ENCODE peak calls at places on chromosomes 5 and 9, in nine cellular contexts. One of them, this sample, is unnamed.

GRCh38 chr5:80736730-80737129 is 81.9 kb upstream of the DHFR start:
- DNase-seq in retinal pigment epithelial cell: no peak
- DNase-seq in body of pancreas: no peak
- DNase-seq in AG04449: no peak
- DNase-seq in HepG2: no peak
- DNase-seq in IMR-90: peak
- DNase-seq in breast epithelium: no peak
- DNase-seq in neural progenitor cell: no peak
- DNase-seq in left ventricle myocardium inferior: no peak
- DNase-seq in this sample: no peak

GRCh38 chr9:100197553-100197952 is 98.5 kb downstream of the INVS start:
- DNase-seq in retinal pigment epithelial cell: no peak
- DNase-seq in body of pancreas: no peak
- DNase-seq in AG04449: no peak
- DNase-seq in HepG2: no peak
- DNase-seq in IMR-90: no peak
- DNase-seq in breast epithelium: no peak
- DNase-seq in neural progenitor cell: no peak
- DNase-seq in left ventricle myocardium inferior: no peak
- DNase-seq in this sample: no peak

GRCh38 chr5:117357886-117358285 is 783.3 kb upstream of the SEMA6A start:
- DNase-seq in retinal pigment epithelial cell: no peak
- DNase-seq in body of pancreas: no peak
- DNase-seq in AG04449: no peak
- DNase-seq in HepG2: no peak
- DNase-seq in IMR-90: no peak
- DNase-seq in breast epithelium: peak
- DNase-seq in neural progenitor cell: no peak
- DNase-seq in left ventricle myocardium inferior: no peak
- DNase-seq in this sample: no peak

GRCh38 chr9:37710039-37710438 is 43.6 kb upstream of the TRMT10B start:
- DNase-seq in retinal pigment epithelial cell: no peak
- DNase-seq in body of pancreas: no peak
- DNase-seq in AG04449: no peak
- DNase-seq in HepG2: no peak
- DNase-seq in IMR-90: no peak
- DNase-seq in breast epithelium: no peak
- DNase-seq in neural progenitor cell: no peak
- DNase-seq in left ventricle myocardium inferior: no peak
- DNase-seq in this sample: no peak

GRCh38 chr5:115735108-115735998 is 81.1 kb downstream of the CDO1 start:
- DNase-seq in retinal pigment epithelial cell: no peak
- DNase-seq in body of pancreas: no peak
- DNase-seq in AG04449: no peak
- DNase-seq in HepG2: no peak
- DNase-seq in IMR-90: no peak
- DNase-seq in breast epithelium: no peak
- DNase-seq in neural progenitor cell: peak
- DNase-seq in left ventricle myocardium inferior: no peak
- DNase-seq in this sample: no peak

GRCh38 chr9:137168575-137168906 is 1.3 kb downstream of the LRRC26 start:
- DNase-seq in retinal pigment epithelial cell: no peak
- DNase-seq in body of pancreas: no peak
- DNase-seq in AG04449: no peak
- DNase-seq in HepG2: no peak
- DNase-seq in IMR-90: no peak
- DNase-seq in breast epithelium: no peak
- DNase-seq in neural progenitor cell: peak
- DNase-seq in left ventricle myocardium inferior: no peak
- DNase-seq in this sample: no peak

GRCh38 chr5:10760033-10760975 is 730 bp downstream of the DAP start:
- DNase-seq in retinal pigment epithelial cell: no peak
- DNase-seq in body of pancreas: peak
- DNase-seq in AG04449: no peak
- DNase-seq in HepG2: peak
- DNase-seq in IMR-90: peak
- DNase-seq in breast epithelium: peak
- DNase-seq in neural progenitor cell: peak
- DNase-seq in left ventricle myocardium inferior: peak
- DNase-seq in this sample: no peak

GRCh38 chr9:116543731-116544400 is 143.2 kb upstream of the TRIM32 start:
- DNase-seq in retinal pigment epithelial cell: no peak
- DNase-seq in body of pancreas: peak
- DNase-seq in AG04449: peak
- DNase-seq in HepG2: no peak
- DNase-seq in IMR-90: peak
- DNase-seq in breast epithelium: no peak
- DNase-seq in neural progenitor cell: no peak
- DNase-seq in left ventricle myocardium inferior: peak
- DNase-seq in this sample: no peak

GRCh38 chr9:19174127-19174921 is 47.0 kb upstream of the PLIN2 start:
- DNase-seq in retinal pigment epithelial cell: no peak
- DNase-seq in body of pancreas: peak
- DNase-seq in AG04449: peak
- DNase-seq in HepG2: peak
- DNase-seq in IMR-90: peak
- DNase-seq in breast epithelium: peak
- DNase-seq in neural progenitor cell: peak
- DNase-seq in left ventricle myocardium inferior: peak
- DNase-seq in this sample: peak

GRCh38 chr9:2262371-2262770 is 247.2 kb downstream of the SMARCA2 start:
- DNase-seq in retinal pigment epithelial cell: no peak
- DNase-seq in body of pancreas: no peak
- DNase-seq in AG04449: no peak
- DNase-seq in HepG2: no peak
- DNase-seq in IMR-90: no peak
- DNase-seq in breast epithelium: no peak
- DNase-seq in neural progenitor cell: no peak
- DNase-seq in left ventricle myocardium inferior: no peak
- DNase-seq in this sample: no peak

GRCh38 chr5:141903261-141903660 is 20.4 kb upstream of the DELE1 start:
- DNase-seq in retinal pigment epithelial cell: no peak
- DNase-seq in body of pancreas: no peak
- DNase-seq in AG04449: no peak
- DNase-seq in HepG2: no peak
- DNase-seq in IMR-90: no peak
- DNase-seq in breast epithelium: no peak
- DNase-seq in neural progenitor cell: no peak
- DNase-seq in left ventricle myocardium inferior: no peak
- DNase-seq in this sample: no peak

GRCh38 chr9:106305428-106306133 is 557.4 kb upstream of the ZNF462 start:
- DNase-seq in retinal pigment epithelial cell: no peak
- DNase-seq in body of pancreas: no peak
- DNase-seq in AG04449: no peak
- DNase-seq in HepG2: no peak
- DNase-seq in IMR-90: no peak
- DNase-seq in breast epithelium: no peak
- DNase-seq in neural progenitor cell: no peak
- DNase-seq in left ventricle myocardium inferior: no peak
- DNase-seq in this sample: no peak

GRCh38 chr5:73321757-73322452 is 126.7 kb downstream of the FOXD1 start:
- DNase-seq in retinal pigment epithelial cell: no peak
- DNase-seq in body of pancreas: no peak
- DNase-seq in AG04449: peak
- DNase-seq in HepG2: no peak
- DNase-seq in IMR-90: peak
- DNase-seq in breast epithelium: no peak
- DNase-seq in neural progenitor cell: no peak
- DNase-seq in left ventricle myocardium inferior: no peak
- DNase-seq in this sample: peak

GRCh38 chr5:77842247-77842646 is 66.1 kb upstream of the TBCA start:
- DNase-seq in retinal pigment epithelial cell: no peak
- DNase-seq in body of pancreas: no peak
- DNase-seq in AG04449: no peak
- DNase-seq in HepG2: no peak
- DNase-seq in IMR-90: no peak
- DNase-seq in breast epithelium: no peak
- DNase-seq in neural progenitor cell: no peak
- DNase-seq in left ventricle myocardium inferior: no peak
- DNase-seq in this sample: no peak

GRCh38 chr5:41151562-41151961 is 61.8 kb downstream of the C6 start:
- DNase-seq in retinal pigment epithelial cell: no peak
- DNase-seq in body of pancreas: peak
- DNase-seq in AG04449: no peak
- DNase-seq in HepG2: no peak
- DNase-seq in IMR-90: no peak
- DNase-seq in breast epithelium: no peak
- DNase-seq in neural progenitor cell: no peak
- DNase-seq in left ventricle myocardium inferior: no peak
- DNase-seq in this sample: no peak

GRCh38 chr5:118832974-118833373 is 155.4 kb downstream of the DTWD2 start:
- DNase-seq in retinal pigment epithelial cell: no peak
- DNase-seq in body of pancreas: no peak
- DNase-seq in AG04449: no peak
- DNase-seq in HepG2: no peak
- DNase-seq in IMR-90: no peak
- DNase-seq in breast epithelium: no peak
- DNase-seq in neural progenitor cell: no peak
- DNase-seq in left ventricle myocardium inferior: no peak
- DNase-seq in this sample: no peak

GRCh38 chr5:36442352-36442751 is 140.7 kb upstream of the RANBP3L start:
- DNase-seq in retinal pigment epithelial cell: no peak
- DNase-seq in body of pancreas: peak
- DNase-seq in AG04449: no peak
- DNase-seq in HepG2: peak
- DNase-seq in IMR-90: no peak
- DNase-seq in breast epithelium: no peak
- DNase-seq in neural progenitor cell: no peak
- DNase-seq in left ventricle myocardium inferior: no peak
- DNase-seq in this sample: no peak

DNA sequence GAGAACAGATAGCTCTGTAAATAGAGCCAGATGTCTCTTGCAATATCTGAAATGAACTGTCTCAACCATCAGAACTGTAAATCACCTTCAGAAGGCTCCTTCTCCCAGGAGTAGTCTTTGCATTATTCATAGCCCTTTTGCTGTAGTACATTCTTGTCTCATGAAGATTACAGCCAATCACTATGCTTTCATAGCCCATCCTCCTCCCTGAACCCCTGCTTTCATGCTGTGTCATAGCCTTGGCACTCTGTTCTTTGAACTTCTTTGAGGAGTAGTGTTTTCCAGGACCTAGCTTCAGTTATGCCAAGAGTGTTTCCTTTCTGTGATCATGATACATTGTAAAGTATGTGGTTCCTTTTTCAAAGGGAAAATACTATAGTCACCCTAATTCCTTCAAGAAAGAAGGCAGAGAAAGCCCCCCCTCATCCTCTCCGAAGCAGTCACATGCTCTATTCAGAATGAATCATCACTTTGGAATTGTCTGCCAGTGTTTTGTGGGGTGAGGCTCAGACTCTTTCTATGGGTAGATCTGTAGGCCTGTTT is 61.1 kb downstream of the GRIA1 start:
- DNase-seq in retinal pigment epithelial cell: peak
- DNase-seq in body of pancreas: no peak
- DNase-seq in AG04449: peak
- DNase-seq in HepG2: no peak
- DNase-seq in IMR-90: peak
- DNase-seq in breast epithelium: no peak
- DNase-seq in neural progenitor cell: peak
- DNase-seq in left ventricle myocardium inferior: no peak
- DNase-seq in this sample: peak
- H3K4me3 ChIP-seq in retinal pigment epithelial cell: no peak
- H3K4me3 ChIP-seq in body of pancreas: no peak
- H3K4me3 ChIP-seq in AG04449: no peak
- H3K4me3 ChIP-seq in HepG2: no peak
- H3K4me3 ChIP-seq in IMR-90: no peak
- H3K4me3 ChIP-seq in breast epithelium: no peak
- H3K4me3 ChIP-seq in neural progenitor cell: no peak
- H3K4me3 ChIP-seq in left ventricle myocardium inferior: no peak
- H3K4me3 ChIP-seq in this sample: no peak

GRCh38 chr5:57302164-57302563 is 128.3 kb downstream of the GPBP1 start:
- DNase-seq in retinal pigment epithelial cell: peak
- DNase-seq in body of pancreas: no peak
- DNase-seq in AG04449: no peak
- DNase-seq in HepG2: peak
- DNase-seq in IMR-90: peak
- DNase-seq in breast epithelium: no peak
- DNase-seq in neural progenitor cell: no peak
- DNase-seq in left ventricle myocardium inferior: no peak
- DNase-seq in this sample: no peak
- TF ChIP-seq CTCF in retinal pigment epithelial cell: peak
- TF ChIP-seq CTCF in body of pancreas: no peak
- TF ChIP-seq CTCF in AG04449: no peak
- TF ChIP-seq CTCF in HepG2: no peak
- TF ChIP-seq CTCF in IMR-90: no peak
- TF ChIP-seq CTCF in breast epithelium: no peak
- TF ChIP-seq CTCF in neural progenitor cell: no peak
- TF ChIP-seq CTCF in left ventricle myocardium inferior: no peak
- TF ChIP-seq CTCF in this sample: no peak

DNA sequence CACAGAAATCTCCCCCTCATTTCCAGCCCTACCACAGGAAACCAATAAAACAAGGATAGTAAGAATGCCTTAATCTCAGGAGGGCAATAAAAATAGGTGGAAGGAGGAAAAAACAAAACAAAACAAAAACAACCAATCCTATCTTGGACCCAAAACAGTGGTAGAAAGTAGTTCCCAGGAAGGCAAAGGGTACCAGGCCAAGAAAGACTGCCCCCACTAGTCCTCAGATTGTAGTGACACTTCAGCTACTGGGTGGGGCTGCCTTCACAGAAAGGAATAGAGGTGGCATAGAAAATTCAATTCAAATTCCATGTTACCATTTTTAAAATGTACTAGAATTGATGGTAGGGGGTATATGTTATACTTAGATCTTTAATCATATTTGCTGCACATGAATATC is 59.3 kb downstream of the DPYSL3 start:
- DNase-seq in retinal pigment epithelial cell: no peak
- DNase-seq in body of pancreas: no peak
- DNase-seq in AG04449: no peak
- DNase-seq in HepG2: no peak
- DNase-seq in IMR-90: no peak
- DNase-seq in breast epithelium: no peak
- DNase-seq in neural progenitor cell: peak
- DNase-seq in left ventricle myocardium inferior: no peak
- DNase-seq in this sample: no peak
- H3K4me3 ChIP-seq in retinal pigment epithelial cell: no peak
- H3K4me3 ChIP-seq in body of pancreas: no peak
- H3K4me3 ChIP-seq in AG04449: no peak
- H3K4me3 ChIP-seq in HepG2: no peak
- H3K4me3 ChIP-seq in IMR-90: no peak
- H3K4me3 ChIP-seq in breast epithelium: no peak
- H3K4me3 ChIP-seq in neural progenitor cell: peak
- H3K4me3 ChIP-seq in left ventricle myocardium inferior: no peak
- H3K4me3 ChIP-seq in this sample: peak

DNA sequence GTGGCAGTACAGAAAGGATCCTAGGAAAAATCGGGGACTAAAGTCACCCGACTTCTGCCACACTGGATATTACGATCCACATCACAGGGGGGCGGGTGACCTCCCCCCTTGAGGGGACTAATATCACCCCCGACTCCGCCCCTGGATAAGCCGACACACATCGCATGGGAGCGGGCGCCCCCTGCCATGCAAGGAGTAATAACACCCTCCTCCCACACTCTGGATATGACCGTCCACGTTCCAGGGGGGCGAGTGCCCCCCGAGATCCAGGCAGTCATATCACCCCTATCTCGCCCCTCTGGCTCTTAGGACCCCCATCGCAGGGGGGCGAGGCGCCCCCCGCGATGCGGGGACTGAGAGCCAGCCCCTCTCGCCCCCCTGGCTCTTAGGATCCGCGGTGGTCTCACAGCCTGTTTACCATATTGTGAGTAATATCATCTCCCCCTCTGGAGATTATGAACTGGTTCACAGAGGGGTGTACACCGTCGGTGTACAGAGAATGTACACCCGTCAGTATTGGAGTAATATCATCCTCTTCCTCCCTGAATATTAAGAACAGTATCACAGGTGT is 423.0 kb downstream of the DIRAS2 start:
- DNase-seq in retinal pigment epithelial cell: no peak
- DNase-seq in body of pancreas: peak
- DNase-seq in AG04449: no peak
- DNase-seq in HepG2: peak
- DNase-seq in IMR-90: no peak
- DNase-seq in breast epithelium: no peak
- DNase-seq in neural progenitor cell: peak
- DNase-seq in left ventricle myocardium inferior: no peak
- DNase-seq in this sample: no peak
- TF ChIP-seq CTCF in retinal pigment epithelial cell: no peak
- TF ChIP-seq CTCF in body of pancreas: peak
- TF ChIP-seq CTCF in AG04449: no peak
- TF ChIP-seq CTCF in HepG2: peak
- TF ChIP-seq CTCF in IMR-90: no peak
- TF ChIP-seq CTCF in breast epithelium: no peak
- TF ChIP-seq CTCF in neural progenitor cell: peak
- TF ChIP-seq CTCF in left ventricle myocardium inferior: peak
- TF ChIP-seq CTCF in this sample: no peak